ENCODE peak calls at places on chromosomes 13 and 19, in ten cellular contexts. B is PC-3, A is PC-9, E is GM23338, U is AG04450, K is nephron progenitor cell, Z is bronchial epithelial cell, M is cardiac muscle cell, O is ascending aorta, Y is MCF 10A. H is an unnamed sample.

GRCh38 chr13:50645092-50645491 is 198.4 kb downstream of the DLEU7 start:
- DNase-seq in B (peak; percentile 47), A (no peak), E (no peak), U (no peak), K (no peak), Z (peak; percentile 84), M (no peak), O (no peak), Y (peak; percentile 43), H (no peak)

GRCh38 chr19:30669329-30670010 is 297.3 kb downstream of the ZNF536 start:
- DNase-seq in B (peak; percentile 39), A (peak; percentile 28), E (peak; percentile 85), U (no peak), K (peak; percentile 91), Z (no peak), M (peak; percentile 76), O (peak; percentile 48), Y (peak; percentile 55), H (peak; percentile 83)

GRCh38 chr13:99528547-99528946 is 27.3 kb downstream of the TM9SF2 start:
- DNase-seq in B (peak; percentile 25), A (no peak), E (no peak), U (no peak), K (no peak), Z (no peak), M (peak; percentile 43), O (no peak), Y (peak; percentile 21), H (no peak)

GRCh38 chr19:46495789-46496099 is at the start of gene PNMA8B:
- DNase-seq in B (no peak), A (no peak), E (peak; percentile 98), U (no peak), K (peak; percentile 98), Z (peak; percentile 78), M (peak; percentile 96), O (no peak), Y (no peak), H (peak; percentile 85)

GRCh38 chr13:36979361-36980040 is 19.6 kb downstream of the ALG5 start:
- DNase-seq in B (no peak), A (no peak), E (no peak), U (peak; percentile 26), K (no peak), Z (no peak), M (no peak), O (no peak), Y (no peak), H (no peak)

GRCh38 chr13:31982540-31982939 is 49.0 kb upstream of the FRY start:
- DNase-seq in B (peak; percentile 89), A (peak; percentile 78), E (no peak), U (peak; percentile 73), K (no peak), Z (peak; percentile 97), M (no peak), O (peak; percentile 81), Y (peak; percentile 98), H (no peak)

GRCh38 chr13:49711218-49711863 is 20.1 kb upstream of the EBPL start:
- DNase-seq in B (peak; percentile 43), A (no peak), E (no peak), U (peak; percentile 58), K (no peak), Z (no peak), M (no peak), O (no peak), Y (peak; percentile 49), H (no peak)

GRCh38 chr13:106373304-106373988 is 162.0 kb downstream of the EFNB2 start:
- DNase-seq in B (no peak), A (no peak), E (no peak), U (no peak), K (peak; percentile 39), Z (no peak), M (no peak), O (no peak), Y (no peak), H (no peak)

GRCh38 chr19:38210458-38210987 is 13.5 kb downstream of the DPF1 start:
- DNase-seq in B (no peak), A (no peak), E (peak; percentile 97), U (no peak), K (peak; percentile 88), Z (no peak), M (peak; percentile 67), O (no peak), Y (no peak), H (peak; percentile 61)

GRCh38 chr13:83877901-83878300 is 4.4 kb downstream of the SLITRK1 start:
- DNase-seq in B (no peak), A (no peak), E (peak; percentile 42), U (no peak), K (no peak), Z (no peak), M (no peak), O (no peak), Y (no peak), H (no peak)

GRCh38 chr19:33499248-33499647 is 22.3 kb downstream of the PEPD start:
- DNase-seq in B (no peak), A (no peak), E (no peak), U (no peak), K (no peak), Z (no peak), M (no peak), O (no peak), Y (no peak), H (no peak)

GRCh38 chr13:36436811-36437210 is 4.5 kb downstream of the CCNA1 start:
- DNase-seq in B (no peak), A (no peak), E (no peak), U (no peak), K (no peak), Z (no peak), M (no peak), O (no peak), Y (no peak), H (no peak)

GRCh38 chr19:50703915-50704548 is 15.6 kb downstream of the SHANK1 start:
- DNase-seq in B (peak; percentile 51), A (peak; percentile 23), E (peak; percentile 73), U (no peak), K (no peak), Z (no peak), M (peak; percentile 55), O (no peak), Y (no peak), H (no peak)

GRCh38 chr19:42440357-42441046 is 2.2 kb downstream of the CXCL17 start:
- DNase-seq in B (peak; percentile 72), A (peak; percentile 65), E (peak; percentile 91), U (peak; percentile 26), K (peak; percentile 82), Z (peak; percentile 57), M (peak; percentile 84), O (peak; percentile 84), Y (peak; percentile 78), H (peak; percentile 89)

DNA sequence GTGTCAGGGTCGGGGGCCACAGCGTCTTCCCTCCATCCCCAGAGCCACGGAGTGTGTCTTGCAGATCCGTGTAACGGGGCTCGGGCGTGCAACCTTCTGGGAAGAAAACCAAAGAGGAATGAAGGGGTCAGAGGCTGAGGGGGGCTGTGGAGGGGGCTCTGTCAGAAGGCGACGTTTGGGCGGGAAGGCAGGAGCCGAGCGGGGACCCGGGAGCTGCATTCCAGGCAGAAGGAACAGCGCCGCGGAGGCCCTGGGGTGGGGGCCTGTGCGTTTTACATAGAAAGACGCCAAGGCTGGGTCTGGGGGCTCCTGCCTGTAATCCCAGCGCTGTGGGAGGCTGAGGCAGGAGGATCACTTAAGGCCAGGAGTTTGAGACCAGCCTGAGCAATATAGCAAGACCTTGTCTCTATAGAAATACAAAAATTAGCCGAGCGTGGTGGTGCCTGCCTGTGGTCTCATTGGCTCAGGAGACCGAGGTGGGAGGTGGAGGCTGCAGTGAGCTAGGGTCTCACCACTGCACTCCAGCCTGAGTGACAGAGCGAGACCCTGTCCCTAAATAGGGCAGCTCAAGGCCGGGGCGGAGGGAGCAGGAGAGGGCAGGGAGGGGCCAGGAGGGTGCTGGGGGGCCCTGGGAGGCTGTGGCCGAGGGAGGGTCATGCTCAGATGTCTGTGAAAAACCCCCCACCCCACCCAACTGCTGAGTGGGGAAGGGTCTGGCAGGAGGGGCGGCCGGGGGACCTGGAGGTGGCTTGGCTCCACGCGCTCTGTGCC is 27.9 kb downstream of the ARID3A start:
- DNase-seq in B (no peak), A (no peak), E (peak; percentile 69), U (no peak), K (peak; percentile 28), Z (no peak), M (peak; percentile 33), O (no peak), Y (no peak), H (no peak)
- TF ChIP-seq CTCF in B (no peak), A (no peak), E (no peak), U (no peak), K (no peak), Z (no peak), M (no peak), O (no peak), Y (no peak), H (no peak)

GRCh38 chr13:33375421-33375820 is 89.9 kb upstream of the STARD13 start:
- DNase-seq in B (no peak), A (no peak), E (no peak), U (no peak), K (no peak), Z (no peak), M (no peak), O (no peak), Y (no peak), H (no peak)
- TF ChIP-seq CTCF in B (no peak), A (no peak), E (no peak), U (no peak), K (no peak), Z (no peak), M (no peak), O (no peak), Y (no peak), H (no peak)

GRCh38 chr19:5933391-5933998 is 19.4 kb downstream of the CAPS start:
- DNase-seq in B (no peak), A (no peak), E (no peak), U (no peak), K (no peak), Z (no peak), M (no peak), O (no peak), Y (no peak), H (no peak)
- TF ChIP-seq CTCF in B (no peak), A (no peak), E (no peak), U (no peak), K (no peak), Z (no peak), M (no peak), O (no peak), Y (no peak), H (no peak)

GRCh38 chr13:107675847-107676550 is 539.3 kb downstream of the LIG4 start:
- DNase-seq in B (no peak), A (no peak), E (no peak), U (no peak), K (no peak), Z (no peak), M (peak; percentile 17), O (no peak), Y (no peak), H (no peak)

GRCh38 chr13:107685876-107686275 is 529.5 kb downstream of the LIG4 start:
- DNase-seq in B (no peak), A (no peak), E (no peak), U (no peak), K (no peak), Z (no peak), M (no peak), O (no peak), Y (no peak), H (no peak)

GRCh38 chr13:107678075-107678689 is 537.2 kb downstream of the LIG4 start:
- DNase-seq in B (peak; percentile 43), A (no peak), E (peak; percentile 39), U (peak; percentile 4), K (no peak), Z (no peak), M (peak; percentile 15), O (no peak), Y (peak; percentile 35), H (no peak)

GRCh38 chr13:107681611-107682010 is 533.7 kb downstream of the LIG4 start:
- DNase-seq in B (no peak), A (no peak), E (no peak), U (no peak), K (no peak), Z (no peak), M (peak; percentile 62), O (no peak), Y (no peak), H (no peak)

GRCh38 chr13:107680115-107680514 is 535.2 kb downstream of the LIG4 start:
- DNase-seq in B (peak; percentile 25), A (no peak), E (no peak), U (no peak), K (no peak), Z (no peak), M (no peak), O (no peak), Y (peak; percentile 27), H (no peak)
- TF ChIP-seq CTCF in B (peak; percentile 39), A (peak; percentile 20), E (peak; percentile 29), U (peak; percentile 26), K (no peak), Z (no peak), M (no peak), O (no peak), Y (no peak), H (no peak)